ENCODE peak calls at places on chromosomes 3 and 15, in ten cellular contexts. U, Z, O, G, V, W, C, Q, E and K are unnamed samples.
A peak's percentile ranks its signal among the peaks of the same experiment; 100 is the strongest.

GRCh38 chr15:28962851-28963710 is 77.3 kb downstream of the APBA2 start:
- DNase-seq in U (no peak), Z (no peak), O (no peak), G (no peak), V (no peak), W (no peak), C (no peak), Q (no peak), E (no peak), K (peak; percentile 12)

GRCh38 chr15:27392163-27392562 is 421.2 kb downstream of the GABRG3 start:
- DNase-seq in U (no peak), Z (no peak), O (no peak), G (no peak), V (no peak), W (no peak), C (no peak), Q (no peak), E (no peak), K (no peak)

GRCh38 chr3:142993958-142994442 is 7.4 kb upstream of the U2SURP start:
- DNase-seq in U (peak; percentile 67), Z (no peak), O (peak; percentile 34), G (peak; percentile 60), V (no peak), W (peak; percentile 42), C (peak; percentile 25), Q (peak; percentile 48), E (peak; percentile 59), K (no peak)

GRCh38 chr15:98085003-98085639 is 124.6 kb downstream of the ARRDC4 start:
- DNase-seq in U (peak; percentile 54), Z (peak; percentile 36), O (no peak), G (peak; percentile 52), V (no peak), W (no peak), C (no peak), Q (no peak), E (peak; percentile 58), K (no peak)

GRCh38 chr15:45731331-45731730 is 96.5 kb downstream of the SQOR start:
- DNase-seq in U (no peak), Z (no peak), O (no peak), G (no peak), V (no peak), W (no peak), C (no peak), Q (no peak), E (no peak), K (no peak)

GRCh38 chr3:173214576-173214975 is 73.5 kb upstream of the SPATA16 start:
- DNase-seq in U (no peak), Z (no peak), O (no peak), G (no peak), V (no peak), W (no peak), C (no peak), Q (no peak), E (no peak), K (no peak)

GRCh38 chr15:44713006-44713966 is 2.0 kb downstream of the B2M start:
- DNase-seq in U (no peak), Z (no peak), O (no peak), G (no peak), V (no peak), W (no peak), C (no peak), Q (no peak), E (peak; percentile 10), K (no peak)

GRCh38 chr3:17491601-17492000 is 250.8 kb downstream of the TBC1D5 start:
- DNase-seq in U (no peak), Z (no peak), O (no peak), G (no peak), V (no peak), W (no peak), C (no peak), Q (no peak), E (no peak), K (no peak)

GRCh38 chr15:82771789-82772607 is 33.9 kb downstream of the FSD2 start:
- DNase-seq in U (no peak), Z (no peak), O (no peak), G (no peak), V (no peak), W (no peak), C (no peak), Q (no peak), E (no peak), K (no peak)

GRCh38 chr3:188594137-188594536 is 440.2 kb downstream of the LPP start:
- DNase-seq in U (no peak), Z (no peak), O (no peak), G (no peak), V (peak; percentile 5), W (no peak), C (peak; percentile 32), Q (no peak), E (no peak), K (no peak)

DNA sequence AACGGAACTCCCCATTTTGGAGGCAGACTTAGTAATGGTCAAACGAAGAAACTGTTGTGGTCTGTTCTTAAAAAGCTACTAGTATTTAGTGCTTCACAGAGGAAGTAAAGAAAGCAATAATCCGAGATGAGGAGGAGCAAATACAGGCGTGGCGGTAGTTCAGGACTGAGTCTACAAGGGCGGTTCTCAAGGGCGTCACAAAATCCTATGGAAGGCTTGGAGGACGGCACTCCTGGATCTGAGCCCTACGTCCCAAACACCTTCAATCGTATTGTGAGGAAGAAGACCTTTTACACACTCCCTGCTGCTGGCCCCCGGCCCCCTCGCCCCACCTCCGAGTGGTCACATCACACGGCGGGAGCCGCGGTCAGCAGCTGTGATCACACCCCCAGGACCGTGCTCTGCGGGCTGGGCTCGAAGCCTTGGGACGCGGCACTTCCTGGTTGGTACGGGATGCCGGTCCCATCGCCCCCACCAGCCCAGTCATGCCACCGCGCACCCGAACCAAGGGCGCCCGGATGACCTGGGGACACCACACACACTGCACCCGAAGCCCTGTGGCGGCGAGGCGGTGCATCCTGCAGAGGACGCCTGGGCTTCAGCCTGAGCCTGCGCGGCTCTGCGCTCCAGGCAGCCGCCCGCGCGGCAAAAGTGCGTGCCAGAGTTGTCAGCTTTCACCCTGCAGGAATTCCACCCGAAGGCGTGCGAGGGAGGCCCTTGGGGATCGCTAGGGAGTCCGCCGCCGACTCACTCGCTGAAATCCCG is 588 bp downstream of the PLD1 start:
- DNase-seq in U (no peak), Z (no peak), O (peak; percentile 70), G (peak; percentile 89), V (peak; percentile 56), W (peak; percentile 49), C (peak; percentile 55), Q (no peak), E (peak; percentile 75), K (peak; percentile 94)
- TF ChIP-seq POLR2A in U (no peak), Z (no peak), O (no peak), G (no peak), V (no peak), W (no peak), C (no peak), Q (no peak), E (no peak), K (no peak)

GRCh38 chr15:65517866-65518207 is 348 bp upstream of the DPP8 start:
- DNase-seq in U (no peak), Z (no peak), O (no peak), G (no peak), V (no peak), W (no peak), C (no peak), Q (no peak), E (no peak), K (no peak)

GRCh38 chr15:65518633-65519285 is 1.3 kb upstream of the DPP8 start:
- DNase-seq in U (no peak), Z (no peak), O (no peak), G (no peak), V (no peak), W (no peak), C (no peak), Q (no peak), E (no peak), K (no peak)

GRCh38 chr15:65521355-65521754 is 3.9 kb upstream of the DPP8 start:
- DNase-seq in U (no peak), Z (no peak), O (no peak), G (no peak), V (no peak), W (no peak), C (no peak), Q (no peak), E (no peak), K (no peak)

GRCh38 chr15:65519781-65520299 is 2.4 kb upstream of the DPP8 start:
- DNase-seq in U (no peak), Z (no peak), O (no peak), G (no peak), V (no peak), W (no peak), C (no peak), Q (no peak), E (no peak), K (no peak)

GRCh38 chr15:65516997-65517865 is at the start of gene DPP8:
- DNase-seq in U (peak; percentile 94), Z (peak; percentile 86), O (peak; percentile 90), G (peak; percentile 96), V (peak; percentile 66), W (peak; percentile 88), C (peak; percentile 85), Q (peak; percentile 94), E (peak; percentile 89), K (peak; percentile 96)
- TF ChIP-seq POLR2A in U (peak; percentile 71), Z (peak; percentile 15), O (peak; percentile 64), G (peak; percentile 66), V (peak; percentile 77), W (peak; percentile 82), C (peak; percentile 64), Q (peak; percentile 54), E (no peak), K (peak; percentile 36)

GRCh38 chr3:56398659-56399058 is 69.6 kb downstream of the ERC2 start:
- DNase-seq in U (no peak), Z (no peak), O (no peak), G (no peak), V (no peak), W (no peak), C (no peak), Q (no peak), E (no peak), K (no peak)
- TF ChIP-seq POLR2A in U (no peak), Z (no peak), O (no peak), G (no peak), V (no peak), W (no peak), C (no peak), Q (no peak), E (no peak), K (no peak)

DNA sequence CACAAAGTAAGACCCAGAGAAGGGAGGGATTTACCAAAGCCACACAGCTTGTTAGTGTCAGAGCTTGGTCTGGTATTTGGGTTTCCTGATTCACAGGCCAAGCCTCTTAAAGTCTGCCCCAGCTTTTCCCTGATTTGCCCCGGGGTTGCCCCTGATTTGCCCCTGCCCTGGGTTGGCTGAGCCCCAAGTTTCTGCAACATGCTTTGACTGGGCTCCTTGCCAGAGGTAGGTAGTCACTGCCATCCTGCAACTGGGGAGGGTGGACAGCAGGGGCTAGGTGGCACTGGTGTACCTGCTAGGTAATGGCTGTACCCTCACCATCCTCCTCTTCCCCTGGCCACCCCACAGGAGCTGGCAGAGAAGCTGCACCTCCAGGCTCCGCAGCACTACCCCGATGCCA is 2.5 kb downstream of the MPI start:
- DNase-seq in U (peak; percentile 88), Z (no peak), O (no peak), G (peak; percentile 54), V (no peak), W (no peak), C (no peak), Q (no peak), E (no peak), K (no peak)
- TF ChIP-seq POLR2A in U (no peak), Z (no peak), O (no peak), G (no peak), V (no peak), W (no peak), C (no peak), Q (no peak), E (no peak), K (no peak)